ENCODE peak calls at places on chromosomes 1 and 21, in four cellular contexts. V, H, E and L are unnamed samples.
A peak's percentile ranks its signal among the peaks of the same experiment; 100 is the strongest.

GRCh38 chr21:36096398-36097290 is 26.8 kb downstream of the CBR1 start:
- DNase-seq in V (no peak), H (no peak), E (no peak), L (no peak)

GRCh38 chr1:182111496-182111895 is 50.0 kb upstream of the ZNF648 start:
- DNase-seq in V (peak; percentile 93), H (no peak), E (no peak), L (no peak)

GRCh38 chr1:159936284-159936904 is 9.0 kb downstream of the IGSF9 start:
- DNase-seq in V (peak; percentile 88), H (no peak), E (no peak), L (no peak)

GRCh38 chr1:113929750-113930498 is 800 bp downstream of the HIPK1 start:
- DNase-seq in V (peak; percentile 63), H (no peak), E (no peak), L (no peak)

GRCh38 chr1:172203135-172203823 is 217.2 kb upstream of the C1orf105 start:
- DNase-seq in V (no peak), H (no peak), E (no peak), L (no peak)

GRCh38 chr1:96360036-96360795 is 361.4 kb upstream of the PTBP2 start:
- DNase-seq in V (no peak), H (no peak), E (no peak), L (no peak)

GRCh38 chr1:114369930-114370329 is 141.1 kb downstream of the TRIM33 start:
- DNase-seq in V (no peak), H (no peak), E (no peak), L (no peak)

GRCh38 chr1:98355656-98356384 is 305.7 kb upstream of the SNX7 start:
- DNase-seq in V (no peak), H (no peak), E (no peak), L (no peak)

GRCh38 chr1:200620273-200621131 is at the start of gene KIF14:
- DNase-seq in V (peak; percentile 92), H (peak; percentile 59), E (peak; percentile 73), L (peak; percentile 61)

GRCh38 chr1:178310685-178311105 is 186.1 kb downstream of the CLEC20A start:
- DNase-seq in V (no peak), H (no peak), E (no peak), L (peak; percentile 21)

GRCh38 chr21:45365608-45366241 is 39.2 kb upstream of the COL18A1 start:
- DNase-seq in V (no peak), H (no peak), E (no peak), L (peak; percentile 20)

GRCh38 chr1:109079240-109079622 is 3.4 kb upstream of the TAF13 start:
- DNase-seq in V (no peak), H (no peak), E (no peak), L (no peak)

GRCh38 chr1:90386899-90387334 is 330.2 kb downstream of the BARHL2 start:
- DNase-seq in V (no peak), H (no peak), E (no peak), L (no peak)

GRCh38 chr1:68228833-68229232 is 3.5 kb downstream of the WLS start:
- DNase-seq in V (no peak), H (no peak), E (no peak), L (no peak)

GRCh38 chr21:43210454-43211084 is 41.8 kb downstream of the CRYAA start:
- DNase-seq in V (no peak), H (no peak), E (no peak), L (no peak)

GRCh38 chr21:44931137-44931500 is 8.7 kb upstream of the SLX9 start:
- DNase-seq in V (no peak), H (no peak), E (no peak), L (no peak)

GRCh38 chr1:211912064-211912463 is 81.5 kb upstream of the LPGAT1 start:
- DNase-seq in V (no peak), H (no peak), E (no peak), L (no peak)

GRCh38 chr1:45767035-45767434 is 16.6 kb upstream of the IPP start:
- DNase-seq in V (no peak), H (no peak), E (no peak), L (no peak)

GRCh38 chr1:209796733-209797025 is 9.3 kb downstream of the IRF6 start:
- DNase-seq in V (no peak), H (no peak), E (no peak), L (no peak)

GRCh38 chr1:16260814-16261213 is 23.8 kb upstream of the CPLANE2 start:
- DNase-seq in V (no peak), H (no peak), E (no peak), L (peak; percentile 55)

GRCh38 chr1:36542962-36543515 is 60.3 kb upstream of the CSF3R start:
- DNase-seq in V (no peak), H (no peak), E (no peak), L (no peak)

GRCh38 chr1:31029031-31029430 is 36.5 kb downstream of the PUM1 start:
- DNase-seq in V (no peak), H (no peak), E (no peak), L (no peak)

GRCh38 chr1:84883286-84883685 is 9.7 kb downstream of the LPAR3 start:
- DNase-seq in V (no peak), H (no peak), E (no peak), L (peak; percentile 45)

GRCh38 chr1:76303348-76303712 is 228.8 kb downstream of the ST6GALNAC3 start:
- DNase-seq in V (no peak), H (no peak), E (no peak), L (no peak)

GRCh38 chr1:200733907-200734306 is 4.8 kb upstream of the CAMSAP2 start:
- DNase-seq in V (no peak), H (no peak), E (no peak), L (no peak)

DNA sequence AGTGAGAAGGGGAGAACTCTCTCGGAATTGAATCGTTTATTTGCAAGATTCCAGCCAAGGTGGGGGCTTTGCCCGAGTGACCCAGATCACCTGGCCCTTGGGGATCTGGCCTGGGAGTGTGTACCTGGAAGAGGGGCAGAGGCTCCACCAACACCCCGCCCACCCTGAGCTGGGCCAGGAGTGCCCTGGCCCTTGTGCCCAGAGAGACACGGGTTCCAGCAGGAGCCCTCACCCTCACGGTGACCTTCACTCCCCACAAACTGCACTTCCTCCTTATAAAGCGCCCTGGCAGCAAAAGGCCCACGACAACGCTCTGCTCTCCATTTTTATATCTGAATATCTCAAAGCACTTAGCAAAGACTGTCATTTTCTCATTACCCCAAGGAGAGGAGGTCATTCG is 16.6 kb downstream of the CASZ1 start:
- DNase-seq in V (no peak), H (no peak), E (no peak), L (no peak)
- H3K9me3 ChIP-seq in V (no peaks in the 10 kb centered on the region), H (no peaks in the 10 kb centered on the region), E (no peaks in the 10 kb centered on the region), L (peaks cover 4% of the 10 kb centered on the region)

GRCh38 chr1:11946647-11947046 is 12.1 kb downstream of the PLOD1 start:
- DNase-seq in V (no peak), H (no peak), E (no peak), L (no peak)
- H3K27ac ChIP-seq in V (no peak overlapping the region), H (no peak overlapping the region), E (no peak overlapping the region), L (no peak overlapping the region)

DNA sequence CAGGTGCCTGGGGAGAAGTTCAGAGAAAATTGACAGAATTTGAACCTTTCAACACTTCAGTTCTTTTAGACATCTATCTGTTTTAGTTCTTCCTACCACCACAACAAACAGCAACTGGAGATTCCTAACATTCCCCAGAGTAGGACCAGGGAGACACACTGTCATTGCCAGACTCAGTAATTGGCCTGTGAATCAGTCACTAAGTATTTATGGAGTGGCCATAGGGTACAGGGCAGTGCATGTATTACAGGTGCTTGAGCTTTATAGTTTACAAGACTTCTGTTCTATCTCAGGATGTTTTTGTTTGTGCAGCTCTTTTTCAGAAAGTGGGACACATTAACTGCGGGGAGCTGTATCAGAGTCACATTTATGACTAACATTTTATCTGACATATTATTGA is 1.7 kb downstream of the CDC14A start:
- DNase-seq in V (no peak), H (no peak), E (no peak), L (no peak)
- H3K4me3 ChIP-seq in V (peak overlapping the region; percentile 91), H (peak overlapping the region; percentile 84), E (peak overlapping the region; percentile 92), L (peak overlapping the region; percentile 88)

GRCh38 chr1:152858062-152858461 is 1.7 kb upstream of the LCE7A start:
- DNase-seq in V (no peak), H (no peak), E (no peak), L (no peak)
- H3K9me3 ChIP-seq in V (no peaks in the 10 kb centered on the region), H (no peaks in the 10 kb centered on the region), E (no peaks in the 10 kb centered on the region), L (no peaks in the 10 kb centered on the region)

DNA sequence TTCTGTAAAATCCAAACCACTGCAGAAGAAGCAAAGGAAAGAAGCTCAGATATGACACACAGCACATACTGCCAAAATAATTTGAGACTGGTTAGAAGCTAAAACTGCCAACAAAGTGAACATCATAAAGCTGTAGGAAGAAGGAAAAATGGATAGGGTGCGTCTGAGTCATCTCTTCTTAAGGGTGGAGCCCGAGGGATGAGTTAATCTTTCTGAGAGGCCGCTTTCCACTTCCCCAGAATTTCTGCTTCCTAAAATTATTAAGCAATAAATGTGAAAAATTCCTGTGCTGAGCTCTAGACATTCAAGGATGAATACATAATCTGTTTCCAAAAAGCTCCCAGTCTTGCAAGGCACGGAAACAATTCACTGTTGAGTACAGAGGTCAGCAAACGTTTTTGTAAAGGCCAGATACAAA is 20.1 kb downstream of the PPT1 start:
- DNase-seq in V (no peak), H (no peak), E (no peak), L (peak; percentile 49)
- H3K27ac ChIP-seq in V (peak overlapping the region; percentile 63), H (peak overlapping the region; percentile 74), E (no peak overlapping the region), L (peak overlapping the region; percentile 50)

GRCh38 chr1:208252126-208252853 is 8.1 kb upstream of the PLXNA2 start:
- DNase-seq in V (no peak), H (no peak), E (no peak), L (no peak)
- H3K4me3 ChIP-seq in V (no peak overlapping the region), H (no peak overlapping the region), E (peak overlapping the region; percentile 41), L (no peak overlapping the region)

DNA sequence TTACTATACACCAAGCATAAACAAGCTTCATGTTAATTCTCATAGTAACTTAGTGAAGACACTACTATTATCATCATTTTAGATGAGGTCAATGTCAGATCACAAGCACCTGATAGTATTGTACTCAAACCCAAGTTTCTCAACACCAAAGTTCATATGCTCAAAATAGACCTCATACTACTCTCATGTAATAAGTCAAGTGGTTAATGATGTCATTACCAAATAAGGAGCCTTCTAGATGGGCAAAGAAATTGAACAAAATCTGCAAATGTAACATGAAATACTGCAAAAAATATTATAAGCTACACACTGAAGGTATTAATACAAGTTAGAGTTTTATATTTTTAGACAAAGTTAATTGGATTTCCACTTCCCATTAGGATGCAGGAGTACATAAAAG is 144.0 kb upstream of the CHRM3 start:
- DNase-seq in V (no peak), H (no peak), E (no peak), L (no peak)
- H3K9me3 ChIP-seq in V (no peaks in the 10 kb centered on the region), H (no peaks in the 10 kb centered on the region), E (no peaks in the 10 kb centered on the region), L (peaks cover 16% of the 10 kb centered on the region)

GRCh38 chr1:247415423-247416361 is at the start of gene NLRP3:
- DNase-seq in V (peak; percentile 34), H (no peak), E (no peak), L (no peak)
- H3K27ac ChIP-seq in V (peak within 1 kb of the TSS; percentile 46), H (peak within 1 kb of the TSS; percentile 57), E (no peak within 1 kb of the TSS), L (no peak within 1 kb of the TSS)

GRCh38 chr1:65524931-65525296 is 104.4 kb downstream of the LEPR start:
- DNase-seq in V (no peak), H (no peak), E (no peak), L (no peak)
- H3K4me3 ChIP-seq in V (peak overlapping the region; percentile 65), H (peak overlapping the region; percentile 73), E (peak overlapping the region; percentile 79), L (peak overlapping the region; percentile 52)

DNA sequence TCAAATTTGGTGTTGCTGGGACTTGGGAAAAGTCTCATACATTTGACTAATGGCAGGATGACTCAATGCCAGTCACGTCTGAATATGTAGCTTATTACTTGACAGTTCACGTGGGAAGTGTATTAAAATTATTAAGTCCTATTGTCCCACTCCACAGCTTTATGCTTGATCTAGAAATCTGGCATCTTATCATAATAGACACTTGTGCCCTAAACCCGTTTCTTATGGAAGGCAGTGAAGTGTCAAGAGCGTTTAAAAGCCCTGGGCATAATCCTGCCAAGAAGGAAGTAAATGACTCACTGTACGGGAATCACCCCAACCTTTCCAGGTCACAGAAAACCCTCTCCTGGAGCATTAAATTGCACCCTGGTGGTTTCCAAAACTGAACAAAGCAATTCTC is 207.4 kb downstream of the APP start:
- DNase-seq in V (no peak), H (no peak), E (no peak), L (no peak)
- H3K9me3 ChIP-seq in V (no peaks in the 10 kb centered on the region), H (no peaks in the 10 kb centered on the region), E (no peaks in the 10 kb centered on the region), L (no peaks in the 10 kb centered on the region)